ENCODE peak calls at places on chromosomes 5 and 9, in nine cellular contexts. G is GM10248; P is stimulated activated CD8-positive, alpha-beta memory T cell treated with anti-CD3 and anti-CD28 coated beads, Interleukin-7, amount 100 ng/mL, for 1 hour; N is skeletal muscle cell; H is SK-MEL-5; F is hepatic stellate cell; M is EL; O is T47D; Y is endothelial cell. Q is an unnamed sample.

GRCh38 chr5:126097881-126098280 is 325.3 kb upstream of the GRAMD2B start:
- DNase-seq in O (no peak), Y (no peak), P (no peak), N (no peak), M (no peak), F (no peak), H (no peak), G (no peak), Q (no peak)

GRCh38 chr9:32218100-32218767 is 166.2 kb upstream of the ACO1 start:
- DNase-seq in H (no peak), N (no peak), F (no peak), M (no peak), O (no peak), P (no peak), Y (no peak), G (peak), Q (no peak)

GRCh38 chr5:173311818-173312585 is 16.2 kb downstream of the STC2 start:
- DNase-seq in H (no peak), Y (no peak), P (no peak), F (no peak), O (no peak), M (no peak), N (no peak), G (no peak), Q (no peak)

GRCh38 chr9:115674091-115674490 is 479.5 kb upstream of the PAPPA start:
- DNase-seq in F (no peak), M (peak), Y (no peak), P (no peak), H (no peak), O (no peak), G (no peak), N (no peak), Q (no peak)

GRCh38 chr5:57626703-57627102 is 144.1 kb upstream of the ACTBL2 start:
- DNase-seq in H (no peak), G (no peak), F (no peak), M (no peak), Y (no peak), N (no peak), P (no peak), O (no peak), Q (no peak)

GRCh38 chr5:103101079-103101732 is 18.7 kb downstream of the GIN1 start:
- DNase-seq in G (no peak), P (no peak), H (no peak), Y (no peak), O (no peak), N (no peak), M (peak), F (no peak), Q (no peak)

GRCh38 chr5:10595678-10596309 is 31.9 kb downstream of the ANKRD33B start:
- DNase-seq in G (no peak), Y (no peak), H (peak), F (peak), N (peak), P (no peak), M (peak), O (peak), Q (peak)

GRCh38 chr9:94057918-94058317 is 26.3 kb upstream of the PTPDC1 start:
- DNase-seq in H (no peak), P (no peak), O (no peak), M (no peak), Y (no peak), N (no peak), G (no peak), F (no peak), Q (no peak)

GRCh38 chr9:129071526-129072131 is 9.3 kb upstream of the DOLPP1 start:
- DNase-seq in Y (peak), F (no peak), N (no peak), P (no peak), G (no peak), O (no peak), M (no peak), H (no peak), Q (no peak)

GRCh38 chr5:150487199-150488061 is 20.5 kb upstream of the NDST1 start:
- DNase-seq in F (no peak), M (peak), Y (no peak), H (peak), P (no peak), G (peak), O (no peak), N (no peak), Q (no peak)

GRCh38 chr9:122370303-122370702 is 521 bp upstream of the PTGS1 start:
- DNase-seq in G (no peak), H (no peak), O (no peak), M (no peak), F (no peak), P (no peak), Y (no peak), N (no peak), Q (no peak)

GRCh38 chr5:149053027-149053705 is 9.7 kb downstream of the SH3TC2 start:
- DNase-seq in H (no peak), F (no peak), G (no peak), Y (no peak), P (no peak), O (no peak), M (peak), N (peak), Q (no peak)

GRCh38 chr5:97096096-97096648 is 46.2 kb downstream of the LIX1 start:
- DNase-seq in P (no peak), N (no peak), Y (no peak), M (peak), H (no peak), G (no peak), O (no peak), F (no peak), Q (no peak)

GRCh38 chr5:99061299-99061698 is 132.5 kb upstream of the CHD1 start:
- DNase-seq in F (no peak), H (no peak), O (no peak), M (no peak), G (no peak), Y (no peak), P (no peak), N (no peak), Q (no peak)

GRCh38 chr9:85501474-85501873 is 240.3 kb downstream of the AGTPBP1 start:
- DNase-seq in P (no peak), F (no peak), M (no peak), N (no peak), G (no peak), Y (no peak), O (no peak), H (no peak), Q (no peak)

GRCh38 chr5:93785475-93785874 is 44.1 kb upstream of the POU5F2 start:
- DNase-seq in F (no peak), H (no peak), O (no peak), Y (no peak), N (no peak), G (no peak), P (no peak), M (no peak), Q (no peak)

GRCh38 chr9:137783521-137783920 is 94.1 kb upstream of the CACNA1B start:
- DNase-seq in N (peak), Y (no peak), P (no peak), H (no peak), O (no peak), M (no peak), F (no peak), G (no peak), Q (no peak)

GRCh38 chr5:135053278-135053677 is 19.2 kb upstream of the PITX1 start:
- DNase-seq in F (no peak), H (no peak), N (no peak), O (no peak), M (no peak), Y (no peak), G (peak), P (no peak), Q (no peak)